ENCODE peak calls at places on chromosomes 4 and X, in six cellular contexts. One of them, this sample, is unnamed.

GRCh38 chr4:163693211-163693610 is 198.7 kb downstream of the TMA16 start:
- DNase-seq in right atrium auricular region: no peak
- DNase-seq in activated CD8-positive, alpha-beta memory T cell treated with anti-CD3 and anti-CD28 coated beads, Interleukin-2, amount 10 ng/mL, durations not matched to agents 7 days and 5 days: no peak
- DNase-seq in COR-L47: no peak
- DNase-seq in activated CD4-positive, alpha-beta T cell treated with anti-CD3 and anti-CD28 coated beads, Interleukin-2, amount 50 U/mL, for 1 hour: no peak
- DNase-seq in Kasumi-1: no peak
- DNase-seq in this sample: no peak

GRCh38 chr4:69196209-69196965 is 18.2 kb downstream of the UGT2B11 start:
- DNase-seq in activated CD8-positive, alpha-beta memory T cell treated with anti-CD3 and anti-CD28 coated beads, Interleukin-2, amount 10 ng/mL, durations not matched to agents 7 days and 5 days: no peak
- DNase-seq in COR-L47: no peak
- DNase-seq in right atrium auricular region: no peak
- DNase-seq in Kasumi-1: no peak
- DNase-seq in activated CD4-positive, alpha-beta T cell treated with anti-CD3 and anti-CD28 coated beads, Interleukin-2, amount 50 U/mL, for 1 hour: no peak
- DNase-seq in this sample: no peak

GRCh38 chrX:15749642-15750610 is 11.9 kb downstream of the CA5B start:
- DNase-seq in activated CD8-positive, alpha-beta memory T cell treated with anti-CD3 and anti-CD28 coated beads, Interleukin-2, amount 10 ng/mL, durations not matched to agents 7 days and 5 days: peak
- DNase-seq in right atrium auricular region: peak
- DNase-seq in activated CD4-positive, alpha-beta T cell treated with anti-CD3 and anti-CD28 coated beads, Interleukin-2, amount 50 U/mL, for 1 hour: no peak
- DNase-seq in Kasumi-1: peak
- DNase-seq in COR-L47: no peak
- DNase-seq in this sample: no peak

GRCh38 chr4:159043861-159044260 is 59.0 kb upstream of the RAPGEF2 start:
- DNase-seq in Kasumi-1: no peak
- DNase-seq in right atrium auricular region: no peak
- DNase-seq in activated CD8-positive, alpha-beta memory T cell treated with anti-CD3 and anti-CD28 coated beads, Interleukin-2, amount 10 ng/mL, durations not matched to agents 7 days and 5 days: no peak
- DNase-seq in activated CD4-positive, alpha-beta T cell treated with anti-CD3 and anti-CD28 coated beads, Interleukin-2, amount 50 U/mL, for 1 hour: no peak
- DNase-seq in COR-L47: no peak
- DNase-seq in this sample: no peak

GRCh38 chr4:138875886-138876608 is 139.5 kb upstream of the NOCT start:
- DNase-seq in Kasumi-1: no peak
- DNase-seq in COR-L47: no peak
- DNase-seq in activated CD4-positive, alpha-beta T cell treated with anti-CD3 and anti-CD28 coated beads, Interleukin-2, amount 50 U/mL, for 1 hour: no peak
- DNase-seq in activated CD8-positive, alpha-beta memory T cell treated with anti-CD3 and anti-CD28 coated beads, Interleukin-2, amount 10 ng/mL, durations not matched to agents 7 days and 5 days: no peak
- DNase-seq in right atrium auricular region: no peak
- DNase-seq in this sample: no peak

GRCh38 chr4:22363071-22363470 is 152.8 kb downstream of the ADGRA3 start:
- DNase-seq in activated CD8-positive, alpha-beta memory T cell treated with anti-CD3 and anti-CD28 coated beads, Interleukin-2, amount 10 ng/mL, durations not matched to agents 7 days and 5 days: no peak
- DNase-seq in activated CD4-positive, alpha-beta T cell treated with anti-CD3 and anti-CD28 coated beads, Interleukin-2, amount 50 U/mL, for 1 hour: no peak
- DNase-seq in COR-L47: no peak
- DNase-seq in Kasumi-1: no peak
- DNase-seq in right atrium auricular region: no peak
- DNase-seq in this sample: no peak

GRCh38 chrX:54093159-54093558 is 48.9 kb upstream of the PHF8 start:
- DNase-seq in COR-L47: no peak
- DNase-seq in activated CD8-positive, alpha-beta memory T cell treated with anti-CD3 and anti-CD28 coated beads, Interleukin-2, amount 10 ng/mL, durations not matched to agents 7 days and 5 days: no peak
- DNase-seq in activated CD4-positive, alpha-beta T cell treated with anti-CD3 and anti-CD28 coated beads, Interleukin-2, amount 50 U/mL, for 1 hour: no peak
- DNase-seq in right atrium auricular region: no peak
- DNase-seq in Kasumi-1: no peak
- DNase-seq in this sample: no peak

GRCh38 chr4:88335092-88335665 is 43.5 kb upstream of the HERC6 start:
- DNase-seq in Kasumi-1: no peak
- DNase-seq in activated CD8-positive, alpha-beta memory T cell treated with anti-CD3 and anti-CD28 coated beads, Interleukin-2, amount 10 ng/mL, durations not matched to agents 7 days and 5 days: no peak
- DNase-seq in activated CD4-positive, alpha-beta T cell treated with anti-CD3 and anti-CD28 coated beads, Interleukin-2, amount 50 U/mL, for 1 hour: no peak
- DNase-seq in right atrium auricular region: no peak
- DNase-seq in COR-L47: no peak
- DNase-seq in this sample: no peak

GRCh38 chrX:152733261-152733975 is at the start of the genes CSAG1 and MAGEA12:
- DNase-seq in COR-L47: peak
- DNase-seq in activated CD4-positive, alpha-beta T cell treated with anti-CD3 and anti-CD28 coated beads, Interleukin-2, amount 50 U/mL, for 1 hour: no peak
- DNase-seq in activated CD8-positive, alpha-beta memory T cell treated with anti-CD3 and anti-CD28 coated beads, Interleukin-2, amount 10 ng/mL, durations not matched to agents 7 days and 5 days: no peak
- DNase-seq in right atrium auricular region: no peak
- DNase-seq in Kasumi-1: no peak
- DNase-seq in this sample: no peak

GRCh38 chr4:173178144-173178543 is 9.5 kb downstream of the GALNT7 start:
- DNase-seq in right atrium auricular region: no peak
- DNase-seq in COR-L47: no peak
- DNase-seq in Kasumi-1: no peak
- DNase-seq in activated CD8-positive, alpha-beta memory T cell treated with anti-CD3 and anti-CD28 coated beads, Interleukin-2, amount 10 ng/mL, durations not matched to agents 7 days and 5 days: no peak
- DNase-seq in activated CD4-positive, alpha-beta T cell treated with anti-CD3 and anti-CD28 coated beads, Interleukin-2, amount 50 U/mL, for 1 hour: no peak
- DNase-seq in this sample: no peak

GRCh38 chrX:154013614-154014360 is 5.9 kb downstream of the IRAK1 start:
- DNase-seq in COR-L47: no peak
- DNase-seq in activated CD4-positive, alpha-beta T cell treated with anti-CD3 and anti-CD28 coated beads, Interleukin-2, amount 50 U/mL, for 1 hour: peak
- DNase-seq in Kasumi-1: peak
- DNase-seq in right atrium auricular region: no peak
- DNase-seq in activated CD8-positive, alpha-beta memory T cell treated with anti-CD3 and anti-CD28 coated beads, Interleukin-2, amount 10 ng/mL, durations not matched to agents 7 days and 5 days: peak
- DNase-seq in this sample: peak

GRCh38 chrX:129523076-129524055 is at the start of gene SMARCA1:
- DNase-seq in Kasumi-1: no peak
- DNase-seq in activated CD4-positive, alpha-beta T cell treated with anti-CD3 and anti-CD28 coated beads, Interleukin-2, amount 50 U/mL, for 1 hour: no peak
- DNase-seq in activated CD8-positive, alpha-beta memory T cell treated with anti-CD3 and anti-CD28 coated beads, Interleukin-2, amount 10 ng/mL, durations not matched to agents 7 days and 5 days: no peak
- DNase-seq in COR-L47: peak
- DNase-seq in right atrium auricular region: no peak
- DNase-seq in this sample: peak

GRCh38 chr4:32624943-32625603 is 1904.9 kb downstream of the PCDH7 start:
- DNase-seq in activated CD4-positive, alpha-beta T cell treated with anti-CD3 and anti-CD28 coated beads, Interleukin-2, amount 50 U/mL, for 1 hour: no peak
- DNase-seq in Kasumi-1: no peak
- DNase-seq in activated CD8-positive, alpha-beta memory T cell treated with anti-CD3 and anti-CD28 coated beads, Interleukin-2, amount 10 ng/mL, durations not matched to agents 7 days and 5 days: no peak
- DNase-seq in right atrium auricular region: no peak
- DNase-seq in COR-L47: no peak
- DNase-seq in this sample: no peak

GRCh38 chr4:14410469-14410868 is 591.8 kb upstream of the CPEB2 start:
- DNase-seq in right atrium auricular region: no peak
- DNase-seq in activated CD4-positive, alpha-beta T cell treated with anti-CD3 and anti-CD28 coated beads, Interleukin-2, amount 50 U/mL, for 1 hour: no peak
- DNase-seq in Kasumi-1: no peak
- DNase-seq in COR-L47: no peak
- DNase-seq in activated CD8-positive, alpha-beta memory T cell treated with anti-CD3 and anti-CD28 coated beads, Interleukin-2, amount 10 ng/mL, durations not matched to agents 7 days and 5 days: no peak
- DNase-seq in this sample: no peak

This sample was measured in A673.